ENCODE peak calls at places on chromosome 1, in ten cellular contexts. X is IMR-90, H is erythroblast, Z is A549, E is Peyer's patch, A is tibial nerve, S is body of pancreas, Y is H54, D is breast epithelium, V is K562. W is an unnamed sample.

GRCh38 chr1:229869225-229869624 is 197.8 kb upstream of the GALNT2 start:
- DNase-seq in X (no peak), H (no peak), Z (no peak), E (no peak), A (no peak), S (no peak), Y (no peak), D (no peak), V (no peak), W (no peak)

GRCh38 chr1:225637651-225638199 is 15.2 kb downstream of the ENAH start:
- DNase-seq in X (no peak), H (no peak), Z (no peak), E (no peak), A (no peak), S (no peak), Y (no peak), D (no peak), V (no peak), W (no peak)

GRCh38 chr1:171794085-171794484 is 12.6 kb downstream of the METTL13 start:
- DNase-seq in X (peak), H (peak), Z (no peak), E (no peak), A (no peak), S (no peak), Y (peak), D (no peak), V (no peak), W (no peak)

GRCh38 chr1:109133815-109134214 is 19.9 kb downstream of the ELAPOR1 start:
- DNase-seq in X (no peak), H (peak), Z (no peak), E (peak), A (peak), S (peak), Y (no peak), D (peak), V (no peak), W (no peak)

GRCh38 chr1:16048573-16049189 is 5.1 kb downstream of the CLCNKB start:
- DNase-seq in X (no peak), H (peak), Z (no peak), E (no peak), A (peak), S (peak), Y (no peak), D (peak), V (peak), W (no peak)

GRCh38 chr1:44717653-44718052 is 13.3 kb downstream of the RNU5D-1 start:
- DNase-seq in X (peak), H (no peak), Z (no peak), E (no peak), A (no peak), S (no peak), Y (no peak), D (no peak), V (no peak), W (no peak)

GRCh38 chr1:15489052-15489736 is 13.3 kb downstream of the CELA2B start:
- DNase-seq in X (no peak), H (no peak), Z (no peak), E (no peak), A (no peak), S (peak), Y (no peak), D (no peak), V (no peak), W (no peak)

GRCh38 chr1:111290640-111291039 is at the start of gene CHIA:
- DNase-seq in X (no peak), H (no peak), Z (no peak), E (no peak), A (no peak), S (peak), Y (no peak), D (no peak), V (no peak), W (no peak)

GRCh38 chr1:186965847-186966246 is 137.1 kb downstream of the PLA2G4A start:
- DNase-seq in X (peak), H (no peak), Z (no peak), E (no peak), A (no peak), S (no peak), Y (no peak), D (no peak), V (no peak), W (no peak)

GRCh38 chr1:18373882-18374493 is 106.7 kb upstream of the KLHDC7A start:
- DNase-seq in X (no peak), H (peak), Z (peak), E (no peak), A (no peak), S (peak), Y (peak), D (no peak), V (peak), W (no peak)

GRCh38 chr1:1511533-1512285 is at the start of gene ATAD3A:
- DNase-seq in X (peak), H (peak), Z (peak), E (peak), A (peak), S (peak), Y (peak), D (peak), V (peak), W (no peak)

GRCh38 chr1:172821609-172822274 is 162.8 kb downstream of the FASLG start:
- DNase-seq in X (peak), H (peak), Z (no peak), E (no peak), A (peak), S (no peak), Y (no peak), D (no peak), V (peak), W (no peak)

GRCh38 chr1:165849336-165850133 is 22.1 kb downstream of the UCK2 start:
- DNase-seq in X (no peak), H (no peak), Z (no peak), E (no peak), A (no peak), S (no peak), Y (no peak), D (no peak), V (no peak), W (no peak)
- TF ChIP-seq POLR2A in X (no peak), H (no peak), Z (no peak), E (no peak), A (no peak), S (no peak), Y (no peak), D (no peak), V (no peak), W (no peak)

DNA sequence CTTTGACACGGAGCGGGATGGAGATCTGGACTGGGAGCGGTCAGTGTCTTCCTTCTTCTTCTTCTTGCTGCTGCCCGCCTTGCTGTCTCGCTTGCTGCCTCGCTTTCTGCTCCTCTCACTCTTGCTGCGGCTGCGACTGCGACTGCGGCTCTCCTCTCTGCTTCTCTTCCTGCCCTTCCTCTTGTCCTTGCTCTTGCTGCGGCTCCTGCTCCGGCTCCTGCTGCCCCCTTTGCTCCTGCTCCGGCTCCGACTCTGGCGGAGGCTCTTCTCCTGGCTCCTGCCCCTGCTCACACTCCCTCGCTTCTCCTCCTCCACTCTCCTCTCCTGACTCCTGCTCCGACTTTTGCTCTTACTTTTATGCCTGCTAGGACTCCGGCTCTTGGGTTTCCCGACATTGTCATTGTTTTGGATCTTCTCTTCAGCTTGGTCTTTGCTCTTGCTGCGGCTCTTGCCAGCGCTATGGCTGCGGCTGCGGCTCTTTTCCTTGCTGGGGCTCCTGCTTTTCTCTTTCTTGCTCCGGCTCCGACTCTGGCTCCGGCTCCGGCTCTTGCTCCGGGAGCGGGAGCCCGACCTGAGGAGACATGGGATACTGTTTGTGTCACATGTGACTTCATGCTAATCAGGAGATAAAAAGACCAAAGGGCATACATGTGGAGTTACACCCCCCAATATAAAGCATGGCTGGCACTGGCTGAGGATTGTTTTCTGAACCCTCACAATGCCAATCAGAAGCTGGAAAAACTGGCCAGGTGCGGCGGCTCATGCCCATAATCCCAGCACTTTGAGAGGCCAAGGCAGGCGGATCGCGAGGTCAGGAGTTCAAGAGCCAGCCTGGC is 25.2 kb upstream of the TMEM200B start:
- DNase-seq in X (no peak), H (no peak), Z (no peak), E (no peak), A (no peak), S (no peak), Y (no peak), D (no peak), V (no peak), W (no peak)
- TF ChIP-seq POLR2A in X (no peak), H (no peak), Z (no peak), E (no peak), A (no peak), S (no peak), Y (no peak), D (no peak), V (peak), W (no peak)

DNA sequence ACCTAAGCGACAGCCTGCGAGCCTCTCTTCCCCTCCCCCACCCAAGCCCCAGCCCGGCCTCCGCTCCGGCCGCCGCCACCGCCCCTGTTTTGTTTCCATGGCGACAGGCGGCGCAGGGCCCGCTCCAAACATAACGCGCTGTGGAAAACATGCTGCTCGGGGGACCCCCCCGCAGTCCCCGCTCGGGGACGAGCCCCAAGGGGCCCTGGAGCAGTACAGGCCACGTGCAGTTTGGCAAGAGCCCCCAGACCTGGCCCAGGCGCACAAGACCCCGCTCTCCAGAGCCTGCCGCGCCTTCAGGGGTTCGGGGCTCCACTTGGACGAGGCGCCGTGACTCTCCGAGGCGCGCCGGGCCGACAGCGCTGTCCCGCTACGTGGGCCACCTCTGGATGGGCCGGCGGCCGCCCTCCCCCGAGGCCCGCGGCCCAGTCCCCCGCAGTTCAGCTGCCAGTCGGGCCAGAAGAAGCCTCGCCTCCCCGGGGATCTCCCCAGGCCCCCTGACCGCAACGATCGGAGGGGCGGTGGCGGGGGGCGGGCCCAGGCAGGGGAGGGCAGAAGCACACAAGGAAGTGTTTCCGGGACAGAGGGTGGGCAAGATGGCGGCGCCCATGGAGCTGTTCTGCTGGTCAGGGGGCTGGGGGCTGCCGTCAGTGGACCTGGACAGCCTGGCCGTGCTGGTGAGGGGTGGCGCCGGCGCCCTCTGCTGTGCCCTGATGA is at the start of gene MTX1:
- DNase-seq in X (peak), H (peak), Z (peak), E (peak), A (peak), S (peak), Y (peak), D (peak), V (peak), W (no peak)
- TF ChIP-seq POLR2A in X (peak), H (peak), Z (peak), E (peak), A (peak), S (peak), Y (peak), D (peak), V (peak), W (peak)

GRCh38 chr1:161045749-161046573 is at the start of gene USF1:
- DNase-seq in X (peak), H (peak), Z (peak), E (peak), A (peak), S (peak), Y (peak), D (peak), V (peak), W (no peak)

GRCh38 chr1:161047436-161048420 is 2.0 kb upstream of the USF1 start:
- DNase-seq in X (no peak), H (no peak), Z (no peak), E (no peak), A (no peak), S (no peak), Y (no peak), D (no peak), V (no peak), W (no peak)

GRCh38 chr1:161046574-161047167 is 894 bp upstream of the USF1 start:
- DNase-seq in X (no peak), H (no peak), Z (no peak), E (no peak), A (no peak), S (no peak), Y (no peak), D (no peak), V (no peak), W (no peak)

GRCh38 chr1:161044535-161044907 is 1.3 kb downstream of the USF1 start:
- DNase-seq in X (peak), H (no peak), Z (no peak), E (no peak), A (no peak), S (no peak), Y (no peak), D (no peak), V (no peak), W (no peak)

DNA sequence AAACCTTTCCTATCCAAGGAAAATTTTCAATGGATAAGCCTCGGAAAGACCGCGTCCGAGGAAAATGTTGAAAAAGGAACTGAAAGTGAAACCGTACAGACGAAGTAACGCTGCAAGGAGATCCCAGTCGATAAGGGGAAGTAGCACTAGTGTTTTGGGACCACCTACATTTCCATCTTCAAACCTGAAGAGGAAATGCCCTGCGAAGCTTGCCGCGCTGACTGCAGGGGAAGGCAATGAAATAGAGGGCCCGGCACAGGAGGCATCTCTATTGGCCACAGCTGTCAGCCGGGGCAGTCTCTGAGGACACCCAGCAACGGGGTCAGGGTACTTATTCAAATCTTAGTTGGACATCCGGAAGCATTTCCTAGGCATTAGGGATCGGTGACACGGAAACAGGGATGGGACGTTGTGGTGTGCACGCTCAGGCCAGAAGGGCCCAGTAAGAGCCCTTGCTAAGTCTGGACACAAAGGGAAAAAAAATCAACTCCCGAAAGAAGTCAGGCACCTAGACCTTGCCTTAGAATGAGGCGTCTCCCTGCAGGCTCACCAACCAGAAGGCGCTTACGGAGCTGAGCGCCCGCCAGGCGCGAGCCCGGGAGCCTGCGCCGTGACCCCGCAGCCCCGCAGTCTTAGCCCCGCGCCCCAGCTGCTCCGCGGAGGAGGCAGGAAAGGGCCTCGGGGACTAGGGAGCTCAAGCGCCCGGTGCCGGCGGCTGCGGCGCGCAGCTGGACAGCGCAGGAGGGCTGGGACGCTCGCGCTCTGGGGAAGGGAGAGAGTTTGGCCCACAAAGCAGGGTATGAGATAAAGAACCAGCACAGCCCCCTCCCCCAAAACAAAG is 649 bp downstream of the USF1 start:
- DNase-seq in X (peak), H (peak), Z (peak), E (peak), A (peak), S (peak), Y (peak), D (peak), V (peak), W (no peak)
- TF ChIP-seq POLR2A in X (no peak), H (no peak), Z (no peak), E (peak), A (no peak), S (no peak), Y (peak), D (no peak), V (no peak), W (no peak)

GRCh38 chr1:145857170-145857569 is 1.7 kb downstream of the PIAS3 start:
- DNase-seq in X (no peak), H (no peak), Z (no peak), E (no peak), A (no peak), S (no peak), Y (no peak), D (no peak), V (no peak), W (no peak)

GRCh38 chr1:145859491-145860159 is 744 bp upstream of the PIAS3 start:
- DNase-seq in X (peak), H (peak), Z (peak), E (peak), A (peak), S (peak), Y (peak), D (peak), V (peak), W (no peak)

GRCh38 chr1:145858238-145858936 is 494 bp downstream of the PIAS3 start:
- DNase-seq in X (peak), H (peak), Z (peak), E (peak), A (peak), S (peak), Y (peak), D (peak), V (peak), W (no peak)

GRCh38 chr1:145855426-145855948 is 3.4 kb downstream of the PIAS3 start:
- DNase-seq in X (no peak), H (no peak), Z (no peak), E (no peak), A (no peak), S (no peak), Y (no peak), D (no peak), V (no peak), W (no peak)

DNA sequence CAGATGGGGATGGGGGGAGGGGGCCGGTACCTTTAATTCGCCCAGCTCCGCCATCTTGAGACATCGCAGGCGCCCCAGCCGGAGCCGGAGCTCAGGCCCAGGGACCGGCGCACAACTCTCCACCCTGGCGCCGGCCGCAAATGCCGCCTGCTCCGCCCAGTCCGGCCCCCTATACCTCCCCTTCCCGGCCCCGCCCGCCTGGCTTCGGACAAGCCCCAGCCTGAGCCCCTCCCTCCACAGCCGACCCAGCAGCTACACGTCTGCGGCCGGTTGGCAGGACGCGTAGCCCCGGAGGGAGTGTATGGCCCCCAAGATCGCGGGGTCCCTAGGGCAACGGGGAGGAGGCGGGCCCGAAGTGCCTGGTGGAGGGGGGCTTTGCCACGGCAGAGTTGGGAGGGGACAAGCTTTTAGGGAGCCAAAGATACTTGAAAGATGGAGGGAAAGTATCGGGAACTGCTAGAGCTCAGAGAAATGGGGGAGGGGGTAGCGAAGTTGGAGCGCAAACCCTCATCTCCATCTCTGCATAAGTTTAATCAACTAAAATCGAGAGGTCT is at the start of gene PIAS3:
- DNase-seq in X (peak), H (peak), Z (peak), E (peak), A (peak), S (peak), Y (peak), D (peak), V (peak), W (peak)
- TF ChIP-seq POLR2A in X (no peak), H (no peak), Z (peak), E (peak), A (peak), S (peak), Y (peak), D (no peak), V (peak), W (peak)

GRCh38 chr1:2789164-2789985 is 12.1 kb downstream of the TTC34 start:
- DNase-seq in X (no peak), H (no peak), Z (no peak), E (peak), A (no peak), S (peak), Y (no peak), D (no peak), V (no peak), W (no peak)

GRCh38 chr1:2787163-2787911 is 14.2 kb downstream of the TTC34 start:
- DNase-seq in X (no peak), H (no peak), Z (no peak), E (peak), A (no peak), S (peak), Y (no peak), D (no peak), V (no peak), W (no peak)

GRCh38 chr1:2788506-2789163 is 12.9 kb downstream of the TTC34 start:
- DNase-seq in X (no peak), H (no peak), Z (no peak), E (peak), A (no peak), S (peak), Y (no peak), D (no peak), V (no peak), W (no peak)

GRCh38 chr1:2789986-2790581 is 11.4 kb downstream of the TTC34 start:
- DNase-seq in X (no peak), H (no peak), Z (no peak), E (peak), A (no peak), S (peak), Y (no peak), D (no peak), V (no peak), W (no peak)

GRCh38 chr1:2791027-2791760 is 10.3 kb downstream of the TTC34 start:
- DNase-seq in X (no peak), H (no peak), Z (no peak), E (peak), A (no peak), S (no peak), Y (no peak), D (no peak), V (no peak), W (no peak)
- TF ChIP-seq POLR2A in X (no peak), H (no peak), Z (no peak), E (no peak), A (no peak), S (no peak), Y (no peak), D (no peak), V (no peak), W (no peak)

GRCh38 chr1:150149490-150150453 is at the start of gene PLEKHO1:
- DNase-seq in X (peak), H (peak), Z (peak), E (peak), A (peak), S (peak), Y (peak), D (peak), V (peak), W (peak)

GRCh38 chr1:150152772-150153461 is 3.2 kb downstream of the PLEKHO1 start:
- DNase-seq in X (peak), H (no peak), Z (no peak), E (no peak), A (no peak), S (no peak), Y (peak), D (no peak), V (no peak), W (peak)

GRCh38 chr1:150152182-150152536 is 2.4 kb downstream of the PLEKHO1 start:
- DNase-seq in X (no peak), H (no peak), Z (no peak), E (no peak), A (no peak), S (no peak), Y (no peak), D (no peak), V (no peak), W (peak)

GRCh38 chr1:150150511-150151021 is 850 bp downstream of the PLEKHO1 start:
- DNase-seq in X (no peak), H (no peak), Z (no peak), E (peak), A (no peak), S (no peak), Y (no peak), D (no peak), V (peak), W (peak)

GRCh38 chr1:150151291-150152181 is 1.8 kb downstream of the PLEKHO1 start:
- DNase-seq in X (no peak), H (no peak), Z (no peak), E (peak), A (no peak), S (no peak), Y (no peak), D (no peak), V (no peak), W (peak)
- TF ChIP-seq POLR2A in X (no peak), H (no peak), Z (no peak), E (peak), A (no peak), S (no peak), Y (no peak), D (no peak), V (no peak), W (no peak)

W was measured in vagina.